ENCODE peak calls at places on chromosomes 6 and 20, in five cellular contexts. P is neural progenitor cell, N is spleen, J is left ventricle myocardium inferior, H is ovary. W is an unnamed sample. For H3K4me1, the result is how much of the 10 kb centered on the place peaks cover.

GRCh38 chr6:112781236-112781635 is 434.1 kb downstream of the RFPL4B start:
- DNase-seq in P (peak), J (no peak), N (no peak), H (no peak), W (no peak)

GRCh38 chr20:44650777-44651493 is 564 bp downstream of the ADA start:
- DNase-seq in N (peak), H (peak), J (peak), P (no peak), W (no peak)

GRCh38 chr6:167948716-167949115 is 48.8 kb upstream of the KIF25 start:
- DNase-seq in H (no peak), P (no peak), J (no peak), N (no peak), W (no peak)

GRCh38 chr6:152984387-152984872 is 1.6 kb upstream of the FBXO5 start:
- DNase-seq in H (no peak), N (no peak), P (peak), J (no peak), W (no peak)

GRCh38 chr6:107021786-107022185 is 6.2 kb upstream of the MTRES1 start:
- DNase-seq in H (no peak), N (no peak), P (no peak), J (no peak), W (no peak)

GRCh38 chr6:12751694-12752304 is 35.2 kb downstream of the PHACTR1 start:
- DNase-seq in N (no peak), J (peak), P (peak), H (no peak), W (peak)

GRCh38 chr20:62641749-62642665 is at the start of gene SLCO4A1:
- DNase-seq in J (peak), H (peak), N (peak), P (peak), W (peak)

GRCh38 chr20:34472246-34472925 is 43.8 kb upstream of the DYNLRB1 start:
- DNase-seq in H (no peak), P (no peak), J (no peak), N (no peak), W (no peak)

GRCh38 chr6:39003072-39003471 is 45.5 kb upstream of the GLP1R start:
- DNase-seq in H (no peak), N (no peak), J (no peak), P (peak), W (no peak)

GRCh38 chr20:46342451-46343357 is 34.4 kb upstream of the CDH22 start:
- DNase-seq in J (no peak), P (no peak), H (no peak), N (no peak), W (no peak)

GRCh38 chr6:129849456-129849855 is 11.7 kb downstream of the TMEM244 start:
- DNase-seq in J (no peak), P (no peak), H (no peak), N (no peak), W (no peak)

GRCh38 chr6:170271771-170272314 is 19.0 kb downstream of the DLL1 start:
- DNase-seq in P (no peak), H (no peak), J (no peak), N (peak), W (no peak)

GRCh38 chr6:28838289-28838633 is 85.5 kb downstream of the TRIM27 start:
- DNase-seq in N (no peak), H (peak), P (peak), J (peak), W (peak)

GRCh38 chr6:107600936-107601335 is 111.0 kb downstream of the SOBP start:
- DNase-seq in N (no peak), H (peak), J (no peak), P (peak), W (no peak)

GRCh38 chr6:150403458-150404245 is 34.8 kb downstream of the IYD start:
- DNase-seq in J (no peak), N (no peak), H (no peak), P (no peak), W (peak)

GRCh38 chr20:905396-905961 is 10.7 kb downstream of the ANGPT4 start:
- DNase-seq in H (no peak), J (no peak), N (peak), P (no peak), W (no peak)

GRCh38 chr6:52352239-52353008 is 9.5 kb upstream of the PAQR8 start:
- DNase-seq in H (no peak), P (peak), J (no peak), N (no peak), W (no peak)

GRCh38 chr20:25372584-25373336 is 17.9 kb downstream of the ABHD12 start:
- DNase-seq in H (no peak), P (no peak), J (no peak), N (no peak), W (no peak)

GRCh38 chr6:162913206-162913605 is 185.4 kb downstream of the PACRG start:
- DNase-seq in H (no peak), P (no peak), N (no peak), J (no peak), W (no peak)

GRCh38 chr6:127328043-127328442 is 15.4 kb downstream of the ECHDC1 start:
- DNase-seq in H (no peak), P (no peak), N (no peak), J (no peak), W (no peak)

GRCh38 chr20:34980543-34981213 is 25.0 kb downstream of the MYH7B start:
- DNase-seq in N (no peak), P (peak), J (peak), H (no peak), W (no peak)

GRCh38 chr20:19987046-19987445 is 30.1 kb upstream of the NAA20 start:
- DNase-seq in J (no peak), P (no peak), H (no peak), N (no peak), W (no peak)

GRCh38 chr6:13453771-13454251 is 33.6 kb downstream of the GFOD1 start:
- DNase-seq in H (no peak), N (no peak), J (no peak), P (no peak), W (no peak)

GRCh38 chr6:145883263-145883662 is 68.7 kb upstream of the FBXO30 start:
- DNase-seq in H (no peak), J (no peak), N (no peak), P (no peak), W (no peak)

GRCh38 chr6:5752282-5752681 is 254.4 kb downstream of the NRN1 start:
- DNase-seq in J (no peak), N (no peak), P (peak), H (no peak), W (no peak)

GRCh38 chr6:15453186-15453585 is 207.3 kb downstream of the JARID2 start:
- DNase-seq in P (no peak), J (no peak), H (no peak), N (no peak), W (no peak)
- H3K4me1 ChIP-seq in P (under half), J (half or more), H (under half), N (half or more), W (under half)

GRCh38 chr6:33321227-33321626 is 3.7 kb upstream of the ZBTB22 start:
- DNase-seq in H (no peak), J (no peak), N (peak), P (no peak), W (no peak)
- H3K4me1 ChIP-seq in H (under half), J (half or more), N (half or more), P (under half), W (half or more)

DNA sequence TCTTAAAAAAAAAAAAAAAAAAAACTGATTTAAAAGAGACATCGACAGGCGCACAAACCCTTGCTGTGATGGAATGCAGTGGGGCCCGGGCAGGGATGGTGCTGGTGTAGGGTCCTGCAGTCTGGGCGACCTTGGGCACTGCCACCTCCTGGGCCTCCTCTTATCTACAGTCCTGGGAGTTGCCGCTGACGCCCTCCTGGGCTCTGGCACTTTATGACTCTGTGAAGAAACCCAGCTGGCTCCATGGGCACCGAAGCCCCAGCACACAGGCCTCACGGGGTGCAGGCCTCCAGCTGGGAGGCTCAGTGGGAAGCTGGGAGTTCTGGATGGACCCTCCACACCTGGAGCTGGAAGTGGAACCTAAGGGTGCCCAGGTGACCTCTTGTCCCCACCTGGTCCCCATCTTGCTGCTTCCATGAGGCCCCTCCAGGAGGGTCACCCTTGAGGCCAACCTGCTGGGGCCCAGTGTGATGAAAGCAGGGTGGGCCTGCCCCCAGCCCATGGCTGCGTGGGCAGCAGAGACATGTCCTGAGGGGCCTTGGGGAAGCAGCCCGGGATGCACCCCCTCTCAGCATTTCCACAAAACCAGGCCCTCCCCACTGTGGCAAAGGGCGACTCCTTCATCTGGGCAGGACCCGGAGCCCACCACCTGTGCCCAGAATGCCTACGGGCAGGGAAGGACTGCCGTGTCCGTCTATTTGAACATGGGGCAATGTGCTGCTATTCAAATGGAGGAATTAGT is 104.9 kb downstream of the ASXL1 start:
- DNase-seq in H (no peak), P (no peak), N (peak), J (no peak), W (no peak)
- H3K4me1 ChIP-seq in H (under half), P (under half), N (half or more), J (half or more), W (under half)

DNA sequence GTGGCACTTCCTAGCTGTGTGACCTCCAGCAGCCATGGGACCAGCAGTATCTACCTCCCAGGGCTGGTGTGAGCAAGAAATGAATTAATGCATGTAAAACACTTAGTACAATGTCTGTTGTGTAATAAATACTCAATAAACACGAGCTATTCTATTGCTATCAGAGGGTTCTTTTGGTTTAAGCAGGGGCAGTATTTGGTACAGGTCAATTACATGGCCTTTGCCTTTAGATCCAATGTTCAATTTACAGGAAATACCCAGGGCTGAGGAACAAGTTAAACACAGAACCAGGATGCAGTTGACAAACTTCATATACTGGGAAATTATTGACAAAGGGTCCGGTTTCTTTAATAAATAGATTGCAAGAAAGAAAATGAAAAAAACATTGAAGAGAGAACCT is 2.9 kb downstream of the TGM2 start:
- DNase-seq in P (no peak), J (no peak), H (no peak), N (no peak), W (no peak)
- H3K4me1 ChIP-seq in P (under half), J (half or more), H (under half), N (half or more), W (half or more)

DNA sequence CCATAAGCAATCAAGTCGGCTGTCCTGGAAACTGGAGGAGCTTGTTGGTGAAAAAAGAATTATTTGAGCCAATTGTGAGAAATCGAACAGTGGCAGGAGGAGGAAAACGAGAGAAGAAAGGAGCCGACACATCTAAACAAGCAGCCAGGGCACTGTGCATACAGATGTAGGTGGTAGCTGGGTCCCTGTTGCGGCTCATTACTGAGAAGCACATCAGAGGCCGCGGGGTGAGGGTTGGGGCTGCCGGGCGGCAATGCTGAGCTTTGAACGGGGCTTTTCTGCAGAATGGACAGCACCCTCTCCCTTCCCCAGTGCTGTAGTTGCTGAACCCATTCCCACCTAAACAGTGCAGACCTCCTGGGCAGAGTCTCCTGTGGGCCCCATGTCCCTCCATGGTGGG is 4.1 kb upstream of the LEMD2 start:
- DNase-seq in N (no peak), P (no peak), H (no peak), J (no peak), W (no peak)
- H3K4me1 ChIP-seq in N (under half), P (half or more), H (under half), J (under half), W (under half)

W was measured in tibial artery.